ENCODE peak calls at places on chromosomes 6 and 20, in four cellular contexts. Q is PC-3, P is NCI-H2029, H is kidney tubule cell. B is an unnamed sample.

GRCh38 chr6:15689586-15690450 is 27.0 kb upstream of the DTNBP1 start:
- DNase-seq in Q (no peak), P (no peak), H (no peak), B (peak; percentile 12)

GRCh38 chr20:34538671-34539123 is 19.8 kb upstream of the MAP1LC3A start:
- DNase-seq in Q (peak; percentile 64), P (peak; percentile 16), H (peak; percentile 39), B (peak; percentile 62)

GRCh38 chr6:162683135-162683534 is 44.4 kb downstream of the PRKN start:
- DNase-seq in Q (no peak), P (no peak), H (no peak), B (no peak)

GRCh38 chr6:20232188-20232587 is 19.9 kb upstream of the MBOAT1 start:
- DNase-seq in Q (no peak), P (no peak), H (no peak), B (no peak)

GRCh38 chr20:62921119-62921687 is 5.1 kb downstream of the DIDO1 start:
- DNase-seq in Q (peak; percentile 63), P (peak; percentile 36), H (peak; percentile 75), B (peak; percentile 79)

GRCh38 chr20:61748376-61748775 is 317.3 kb downstream of the TAF4 start:
- DNase-seq in Q (no peak), P (no peak), H (no peak), B (no peak)

GRCh38 chr6:117477988-117478852 is 4.3 kb upstream of the DCBLD1 start:
- DNase-seq in Q (no peak), P (no peak), H (no peak), B (peak; percentile 51)

GRCh38 chr6:92427408-92427905 is 991.9 kb downstream of the EPHA7 start:
- DNase-seq in Q (no peak), P (no peak), H (peak; percentile 82), B (no peak)

GRCh38 chr6:167898673-167899311 is 72.1 kb downstream of the AFDN start:
- DNase-seq in Q (peak; percentile 59), P (peak; percentile 6), H (peak; percentile 44), B (peak; percentile 43)

GRCh38 chr6:14209005-14209404 is 91.4 kb downstream of the CD83 start:
- DNase-seq in Q (no peak), P (no peak), H (no peak), B (no peak)

GRCh38 chr6:14763139-14763538 is 482.7 kb upstream of the JARID2 start:
- DNase-seq in Q (peak; percentile 46), P (no peak), H (peak; percentile 13), B (peak; percentile 45)

GRCh38 chr6:26330835-26331808 is 33.9 kb upstream of the BTN3A2 start:
- DNase-seq in Q (peak; percentile 88), P (peak; percentile 46), H (peak; percentile 84), B (peak; percentile 70)

GRCh38 chr6:24430086-24430485 is 27.4 kb downstream of the MRS2 start:
- DNase-seq in Q (peak; percentile 15), P (no peak), H (no peak), B (no peak)

GRCh38 chr6:90024633-90025032 is 130.4 kb downstream of the GJA10 start:
- DNase-seq in Q (no peak), P (no peak), H (no peak), B (no peak)

GRCh38 chr20:46192376-46192944 is 74.3 kb downstream of the CD40 start:
- DNase-seq in Q (no peak), P (no peak), H (no peak), B (no peak)

GRCh38 chr20:49028684-49029083 is 17.4 kb upstream of the CSE1L start:
- DNase-seq in Q (peak; percentile 29), P (no peak), H (peak; percentile 6), B (peak; percentile 20)

GRCh38 chr20:47502801-47503239 is 1.1 kb downstream of the NCOA3 start:
- DNase-seq in Q (peak; percentile 63), P (peak; percentile 22), H (peak; percentile 46), B (peak; percentile 58)

GRCh38 chr20:10466325-10466724 is 31.2 kb downstream of the SLX4IP start:
- DNase-seq in Q (no peak), P (no peak), H (no peak), B (no peak)

GRCh38 chr6:44008821-44009370 is 118.4 kb downstream of the MRPL14 start:
- DNase-seq in Q (no peak), P (no peak), H (no peak), B (no peak)

GRCh38 chr6:53264915-53265615 is 83.7 kb downstream of the ELOVL5 start:
- DNase-seq in Q (no peak), P (no peak), H (no peak), B (no peak)

GRCh38 chr6:51495806-51496380 is 591.5 kb downstream of the PKHD1 start:
- DNase-seq in Q (no peak), P (no peak), H (peak; percentile 16), B (no peak)

GRCh38 chr6:166078294-166078693 is 89.4 kb downstream of the TBXT start:
- DNase-seq in Q (no peak), P (no peak), H (peak; percentile 83), B (peak; percentile 84)

GRCh38 chr20:61424628-61425420 is 172.8 kb downstream of the CDH4 start:
- DNase-seq in Q (no peak), P (no peak), H (no peak), B (no peak)